ENCODE peak calls at places on chromosomes 3 and 15, in four cellular contexts. One of them, this sample, is unnamed.

GRCh38 chr15:55739641-55740040 is 3.3 kb downstream of the PRTG start:
- DNase-seq in GM23338: no peak
- DNase-seq in HL-60: no peak
- DNase-seq in K562: no peak
- DNase-seq in this sample: no peak

GRCh38 chr3:31288641-31289100 is 244.1 kb upstream of the STT3B start:
- DNase-seq in GM23338: peak; percentile 46
- DNase-seq in HL-60: no peak
- DNase-seq in K562: no peak
- DNase-seq in this sample: peak; percentile 86

GRCh38 chr3:123113889-123114450 is 47.1 kb downstream of the PDIA5 start:
- DNase-seq in GM23338: no peak
- DNase-seq in HL-60: no peak
- DNase-seq in K562: no peak
- DNase-seq in this sample: no peak

GRCh38 chr3:65979731-65980130 is 59.0 kb downstream of the MAGI1 start:
- DNase-seq in GM23338: no peak
- DNase-seq in HL-60: no peak
- DNase-seq in K562: no peak
- DNase-seq in this sample: no peak

GRCh38 chr15:38066612-38067011 is 132.2 kb downstream of the TMCO5A start:
- DNase-seq in GM23338: no peak
- DNase-seq in HL-60: no peak
- DNase-seq in K562: no peak
- DNase-seq in this sample: no peak

GRCh38 chr15:41056810-41057209 is 59.3 kb downstream of the INO80 start:
- DNase-seq in GM23338: no peak
- DNase-seq in HL-60: no peak
- DNase-seq in K562: no peak
- DNase-seq in this sample: no peak

GRCh38 chr3:196431193-196432136 is 762 bp downstream of the UBXN7 start:
- DNase-seq in GM23338: peak; percentile 38
- DNase-seq in HL-60: peak; percentile 45
- DNase-seq in K562: peak; percentile 67
- DNase-seq in this sample: no peak

GRCh38 chr15:31442203-31443090 is 115.8 kb downstream of the KLF13 start:
- DNase-seq in GM23338: peak; percentile 61
- DNase-seq in HL-60: no peak
- DNase-seq in K562: peak; percentile 27
- DNase-seq in this sample: no peak

GRCh38 chr3:1439395-1439794 is 346.6 kb downstream of the CNTN6 start:
- DNase-seq in GM23338: peak; percentile 69
- DNase-seq in HL-60: peak; percentile 6
- DNase-seq in K562: no peak
- DNase-seq in this sample: no peak

GRCh38 chr3:152317956-152318355 is 49.2 kb downstream of the MBNL1 start:
- DNase-seq in GM23338: no peak
- DNase-seq in HL-60: no peak
- DNase-seq in K562: no peak
- DNase-seq in this sample: no peak

GRCh38 chr3:151318313-151318712 is 1.7 kb upstream of the GPR87 start:
- DNase-seq in GM23338: no peak
- DNase-seq in HL-60: no peak
- DNase-seq in K562: no peak
- DNase-seq in this sample: no peak

GRCh38 chr3:195209836-195210551 is 61.0 kb downstream of the XXYLT1 start:
- DNase-seq in GM23338: no peak
- DNase-seq in HL-60: no peak
- DNase-seq in K562: no peak
- DNase-seq in this sample: no peak

GRCh38 chr3:79074558-79074957 is 693.2 kb downstream of the ROBO1 start:
- DNase-seq in GM23338: no peak
- DNase-seq in HL-60: no peak
- DNase-seq in K562: no peak
- DNase-seq in this sample: no peak

GRCh38 chr3:37556789-37557301 is 304.8 kb upstream of the CTDSPL start:
- DNase-seq in GM23338: no peak
- DNase-seq in HL-60: peak; percentile 8
- DNase-seq in K562: no peak
- DNase-seq in this sample: no peak

GRCh38 chr3:182486459-182486858 is 306.8 kb upstream of the ATP11B start:
- DNase-seq in GM23338: no peak
- DNase-seq in HL-60: no peak
- DNase-seq in K562: no peak
- DNase-seq in this sample: no peak

GRCh38 chr3:67472674-67473201 is 181.7 kb downstream of the SUCLG2 start:
- DNase-seq in GM23338: no peak
- DNase-seq in HL-60: no peak
- DNase-seq in K562: no peak
- DNase-seq in this sample: no peak

GRCh38 chr3:54967586-54968244 is 39.9 kb upstream of the LRTM1 start:
- DNase-seq in GM23338: no peak
- DNase-seq in HL-60: peak; percentile 63
- DNase-seq in K562: no peak
- DNase-seq in this sample: no peak

GRCh38 chr3:134846943-134847342 is 51.9 kb downstream of the EPHB1 start:
- DNase-seq in GM23338: peak; percentile 8
- DNase-seq in HL-60: no peak
- DNase-seq in K562: no peak
- DNase-seq in this sample: peak; percentile 51

GRCh38 chr3:170848294-170848917 is 21.6 kb downstream of the RPL22L1 start:
- DNase-seq in GM23338: no peak
- DNase-seq in HL-60: no peak
- DNase-seq in K562: peak; percentile 19
- DNase-seq in this sample: no peak

GRCh38 chr3:50274371-50275104 is 4.3 kb upstream of the LSMEM2 start:
- DNase-seq in GM23338: peak; percentile 96
- DNase-seq in HL-60: peak; percentile 79
- DNase-seq in K562: peak; percentile 67
- DNase-seq in this sample: no peak

GRCh38 chr3:193594946-193595689 is 2.1 kb downstream of the OPA1 start:
- DNase-seq in GM23338: peak; percentile 42
- DNase-seq in HL-60: no peak
- DNase-seq in K562: no peak
- DNase-seq in this sample: no peak

GRCh38 chr3:52128118-52128683 is 26.0 kb downstream of the POC1A start:
- DNase-seq in GM23338: peak; percentile 9
- DNase-seq in HL-60: no peak
- DNase-seq in K562: peak; percentile 87
- DNase-seq in this sample: peak; percentile 87

GRCh38 chr15:78174398-78174797 is 25.2 kb downstream of the IDH3A start:
- DNase-seq in GM23338: no peak
- DNase-seq in HL-60: peak; percentile 27
- DNase-seq in K562: no peak
- DNase-seq in this sample: no peak

GRCh38 chr3:86948840-86949239 is 42.1 kb downstream of the VGLL3 start:
- DNase-seq in GM23338: no peak
- DNase-seq in HL-60: no peak
- DNase-seq in K562: no peak
- DNase-seq in this sample: no peak

GRCh38 chr15:78438595-78439285 is 724 bp downstream of the IREB2 start:
- DNase-seq in GM23338: peak; percentile 71
- DNase-seq in HL-60: peak; percentile 32
- DNase-seq in K562: peak; percentile 48
- DNase-seq in this sample: no peak

GRCh38 chr3:26145769-26146168 is 355.9 kb downstream of the OXSM start:
- DNase-seq in GM23338: no peak
- DNase-seq in HL-60: no peak
- DNase-seq in K562: no peak
- DNase-seq in this sample: no peak

GRCh38 chr3:195526492-195526891 is 16.6 kb downstream of the PPP1R2 start:
- DNase-seq in GM23338: no peak
- DNase-seq in HL-60: no peak
- DNase-seq in K562: no peak
- DNase-seq in this sample: no peak

GRCh38 chr3:129132097-129132866 is 10.7 kb upstream of the RAB43 start:
- DNase-seq in GM23338: no peak
- DNase-seq in HL-60: no peak
- DNase-seq in K562: no peak
- DNase-seq in this sample: no peak

DNA sequence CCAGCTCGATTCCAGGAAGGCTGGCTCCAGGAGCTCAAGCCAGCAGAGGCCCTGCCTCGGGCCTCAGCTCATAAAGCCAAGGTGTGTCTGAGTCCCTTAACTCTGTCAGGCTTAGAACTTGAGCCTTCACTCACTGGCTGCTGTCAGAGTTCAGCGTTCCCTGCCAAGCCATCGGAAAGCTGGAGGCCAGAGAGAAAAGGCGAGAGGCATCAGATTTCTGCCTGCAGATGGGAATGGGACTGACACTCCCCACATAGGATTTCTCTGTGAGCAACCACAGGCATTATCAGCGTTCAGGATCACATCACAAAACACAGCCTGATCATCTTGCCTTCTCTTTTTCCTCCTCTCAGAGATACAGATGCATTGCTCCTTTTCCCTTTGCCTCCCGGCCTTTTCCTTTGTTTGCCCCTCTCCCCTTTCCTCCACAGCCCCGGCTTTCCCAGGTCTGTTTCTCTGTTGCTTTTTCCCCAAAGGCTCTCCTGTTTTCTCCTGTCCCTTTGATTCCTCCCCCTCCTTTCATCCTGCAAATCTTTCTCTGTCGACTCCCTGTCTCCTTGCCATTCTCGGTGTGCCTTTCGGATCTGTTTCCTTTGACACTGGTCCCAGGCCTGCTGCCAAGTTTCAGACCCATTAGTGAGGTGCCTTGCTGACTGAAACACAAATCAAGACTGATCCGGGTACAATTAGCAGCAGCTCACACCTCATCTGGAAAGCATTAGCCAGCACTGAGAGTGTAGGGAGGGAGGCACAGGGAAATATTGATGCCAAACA is 44.5 kb upstream of the BOC start:
- DNase-seq in GM23338: peak; percentile 40
- DNase-seq in HL-60: no peak
- DNase-seq in K562: no peak
- DNase-seq in this sample: no peak
- TF ChIP-seq REST in GM23338: no peak
- TF ChIP-seq REST in HL-60: no peak
- TF ChIP-seq REST in K562: no peak
- TF ChIP-seq REST in this sample: no peak

DNA sequence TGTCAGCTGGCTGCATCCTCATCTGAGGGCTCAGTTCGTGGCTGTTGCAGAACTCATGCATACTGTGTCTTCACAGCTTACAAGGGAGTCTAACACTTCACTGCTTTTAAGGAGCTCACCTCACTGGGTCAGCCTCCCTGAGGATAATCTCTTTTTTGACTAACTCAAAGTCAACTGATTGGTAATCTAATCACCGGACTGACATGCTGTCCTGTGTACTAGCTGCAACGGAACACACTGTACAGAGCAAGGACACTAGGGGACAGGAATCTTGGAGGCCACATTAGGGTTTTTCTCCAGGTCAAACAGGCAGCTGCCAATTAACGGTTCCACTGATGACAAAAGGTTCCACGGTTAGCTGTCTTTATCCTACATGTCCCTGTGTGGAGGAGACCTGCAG is 1006.7 kb upstream of the SEMA6D start:
- DNase-seq in GM23338: no peak
- DNase-seq in HL-60: no peak
- DNase-seq in K562: no peak
- DNase-seq in this sample: no peak
- TF ChIP-seq REST in GM23338: no peak
- TF ChIP-seq REST in HL-60: no peak
- TF ChIP-seq REST in K562: no peak
- TF ChIP-seq REST in this sample: no peak

DNA sequence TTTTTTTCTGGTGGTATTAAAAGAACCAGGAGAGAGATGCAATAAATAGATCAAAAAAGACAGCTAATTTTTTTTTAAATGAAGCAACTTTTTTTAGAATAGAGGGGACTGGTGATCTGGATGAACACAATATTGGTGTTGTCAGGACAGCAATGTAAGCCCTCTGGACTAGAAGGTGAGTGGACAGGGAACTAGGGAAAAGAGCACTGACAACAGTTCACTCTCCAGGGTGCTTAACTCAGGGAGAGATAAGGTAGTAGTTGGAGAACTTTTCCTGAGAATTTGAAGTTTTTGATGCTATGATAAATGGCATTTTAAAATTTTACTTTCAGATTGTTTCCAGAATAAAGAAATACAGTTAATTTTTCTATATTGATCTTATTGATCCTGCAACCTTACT is 158.3 kb upstream of the STAC start:
- DNase-seq in GM23338: no peak
- DNase-seq in HL-60: no peak
- DNase-seq in K562: no peak
- DNase-seq in this sample: no peak
- TF ChIP-seq REST in GM23338: no peak
- TF ChIP-seq REST in HL-60: no peak
- TF ChIP-seq REST in K562: no peak
- TF ChIP-seq REST in this sample: no peak

GRCh38 chr15:80208758-80209734 is 43.0 kb downstream of the CTXND1 start:
- DNase-seq in GM23338: no peak
- DNase-seq in HL-60: no peak
- DNase-seq in K562: no peak
- DNase-seq in this sample: no peak

GRCh38 chr15:80211976-80212375 is 40.0 kb downstream of the CTXND1 start:
- DNase-seq in GM23338: no peak
- DNase-seq in HL-60: no peak
- DNase-seq in K562: no peak
- DNase-seq in this sample: no peak

GRCh38 chr15:80207887-80208286 is 44.1 kb downstream of the CTXND1 start:
- DNase-seq in GM23338: no peak
- DNase-seq in HL-60: no peak
- DNase-seq in K562: no peak
- DNase-seq in this sample: no peak

GRCh38 chr15:80214979-80215378 is 37.0 kb downstream of the CTXND1 start:
- DNase-seq in GM23338: no peak
- DNase-seq in HL-60: no peak
- DNase-seq in K562: no peak
- DNase-seq in this sample: no peak

DNA sequence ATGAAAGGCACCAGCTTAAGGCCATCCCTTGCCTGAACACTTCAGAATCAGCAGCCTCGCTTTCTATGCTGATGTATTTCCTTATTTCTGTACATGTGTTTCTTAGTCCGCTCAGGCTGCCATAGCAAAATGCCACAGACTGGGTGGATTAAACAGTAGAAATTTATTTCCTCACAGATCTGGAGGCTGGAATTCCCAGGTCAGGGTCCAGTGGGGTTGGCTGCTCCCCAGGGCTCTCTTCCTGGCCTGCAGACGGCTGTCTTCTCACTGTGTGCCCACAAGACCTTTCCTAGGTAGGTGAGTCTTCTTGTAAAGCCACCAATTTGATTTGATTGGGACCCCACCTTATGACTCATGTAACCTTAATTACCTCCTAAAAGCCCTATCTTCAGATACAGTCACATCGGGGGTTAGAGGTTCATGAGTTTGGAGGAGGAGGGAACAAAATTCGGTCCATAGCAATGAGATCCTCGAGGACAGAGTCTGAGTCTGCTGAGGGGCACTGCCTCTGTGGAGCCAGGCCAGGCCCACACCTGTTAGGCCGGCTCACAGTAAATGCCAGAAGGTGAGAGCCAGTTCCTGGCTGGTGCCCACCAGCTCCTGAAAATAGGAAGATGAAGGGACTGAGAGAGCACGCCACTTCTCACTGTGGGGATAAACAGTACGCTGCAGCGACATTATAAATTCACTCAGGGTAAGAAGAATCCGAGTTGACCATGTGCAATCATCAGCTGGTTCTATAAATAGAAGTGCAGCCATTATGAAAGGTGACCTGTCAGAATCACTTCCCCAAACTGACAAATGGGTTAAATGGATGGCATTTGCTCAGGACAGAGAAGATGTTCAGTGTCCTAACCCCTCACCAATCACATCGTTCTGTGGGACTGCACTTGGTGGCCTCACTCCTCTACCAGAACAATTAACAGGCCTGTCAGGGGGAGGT is 41.1 kb downstream of the CTXND1 start:
- DNase-seq in GM23338: no peak
- DNase-seq in HL-60: no peak
- DNase-seq in K562: no peak
- DNase-seq in this sample: no peak
- TF ChIP-seq REST in GM23338: no peak
- TF ChIP-seq REST in HL-60: no peak
- TF ChIP-seq REST in K562: no peak
- TF ChIP-seq REST in this sample: no peak